ENCODE peak calls at places on chromosomes 6 and 20, in nine cellular contexts. B is stimulated activated CD4-positive, alpha-beta T cell treated with anti-CD3 and anti-CD28 coated beads, TNF-alpha, amount 100 ng/mL, for 48 hours; V is activated T-cell treated with anti-CD3 and anti-CD28 coated beads for 1 hour; L is OCI-LY7; F is cardiac fibroblast; T is activated gamma-delta T cell treated with anti-CD3 and anti-CD28 coated beads, Interleukin-2, amount 50 U/mL, for 16 hours; Q is lower lobe of right lung; Y is LoVo; N is HFFc6. O is an unnamed sample.

GRCh38 chr6:150998992-150999975 is 133.8 kb downstream of the MTHFD1L start:
- DNase-seq in B (no peak), V (no peak), L (no peak), F (no peak), T (no peak), Q (no peak), Y (no peak), N (no peak), O (peak)

GRCh38 chr6:149132336-149132735 is 185.2 kb upstream of the TAB2 start:
- DNase-seq in B (no peak), V (no peak), L (no peak), F (no peak), T (no peak), Q (no peak), Y (peak), N (no peak), O (no peak)

GRCh38 chr20:2849529-2849928 is 9.0 kb downstream of the VPS16 start:
- DNase-seq in B (no peak), V (no peak), L (no peak), F (no peak), T (no peak), Q (no peak), Y (no peak), N (no peak), O (no peak)

GRCh38 chr6:149782337-149782736 is 32.8 kb downstream of the PCMT1 start:
- DNase-seq in B (no peak), V (no peak), L (no peak), F (no peak), T (no peak), Q (no peak), Y (no peak), N (no peak), O (no peak)

GRCh38 chr6:9405825-9406224 is 970.5 kb upstream of the SLC35B3 start:
- DNase-seq in B (no peak), V (no peak), L (no peak), F (no peak), T (no peak), Q (no peak), Y (no peak), N (no peak), O (no peak)

GRCh38 chr20:63698739-63699465 is 2.5 kb downstream of the TNFRSF6B start:
- DNase-seq in B (peak), V (no peak), L (no peak), F (peak), T (no peak), Q (peak), Y (no peak), N (peak), O (peak)

GRCh38 chr20:50305636-50306477 is 115.2 kb downstream of the CEBPB start:
- DNase-seq in B (no peak), V (no peak), L (no peak), F (peak), T (no peak), Q (no peak), Y (peak), N (peak), O (no peak)

GRCh38 chr6:32825966-32826365 is 9.2 kb upstream of the HLA-DOB start:
- DNase-seq in B (no peak), V (no peak), L (no peak), F (peak), T (no peak), Q (no peak), Y (peak), N (peak), O (peak)

GRCh38 chr6:157225575-157225995 is 97.7 kb downstream of the TMEM242 start:
- DNase-seq in B (no peak), V (no peak), L (no peak), F (no peak), T (no peak), Q (no peak), Y (no peak), N (no peak), O (no peak)

GRCh38 chr20:59399426-59400099 is 99.2 kb downstream of the EDN3 start:
- DNase-seq in B (no peak), V (no peak), L (no peak), F (no peak), T (no peak), Q (no peak), Y (no peak), N (no peak), O (no peak)

GRCh38 chr6:133359760-133360159 is 118.6 kb downstream of the EYA4 start:
- DNase-seq in B (no peak), V (no peak), L (no peak), F (no peak), T (no peak), Q (no peak), Y (no peak), N (no peak), O (no peak)